ENCODE peak calls at places on chromosome 22, in six cellular contexts. E, B, J, V, C and O are unnamed samples.

GRCh38 chr22:36151006-36151595 is 9.5 kb downstream of the APOL3 start:
- DNase-seq in E (no peak), B (no peak), J (no peak), V (no peak), C (no peak), O (no peak)

GRCh38 chr22:24727218-24727851 is 47.2 kb downstream of the PIWIL3 start:
- DNase-seq in J (peak), B (peak), V (peak), E (no peak), C (no peak), O (no peak)

GRCh38 chr22:48757581-48757980 is 1070.1 kb downstream of the BRD1 start:
- DNase-seq in V (no peak), E (peak), J (peak), C (no peak), B (no peak), O (no peak)

GRCh38 chr22:38732251-38732815 is 23.5 kb downstream of the SUN2 start:
- DNase-seq in C (no peak), B (no peak), V (no peak), E (no peak), J (no peak), O (peak)

GRCh38 chr22:17888855-17889254 is 114.6 kb upstream of the BID start:
- DNase-seq in B (no peak), E (no peak), J (no peak), C (peak), V (peak), O (no peak)

GRCh38 chr22:19696504-19697276 is 17.6 kb upstream of the SEPTIN5 start:
- DNase-seq in C (no peak), V (no peak), E (no peak), B (no peak), J (no peak), O (no peak)

GRCh38 chr22:40345271-40345670 is 1.0 kb upstream of the ADSL start:
- DNase-seq in B (peak), C (peak), V (peak), E (no peak), J (no peak), O (no peak)

GRCh38 chr22:20441631-20442484 is 4.2 kb upstream of the SCARF2 start:
- DNase-seq in B (no peak), C (peak), E (peak), V (no peak), J (no peak), O (no peak)

GRCh38 chr22:48333816-48334735 is 1493.6 kb downstream of the BRD1 start:
- DNase-seq in J (no peak), B (no peak), E (peak), V (no peak), C (no peak), O (no peak)

GRCh38 chr22:21755855-21756284 is 20.3 kb upstream of the YPEL1 start:
- DNase-seq in J (no peak), C (peak), E (no peak), B (no peak), V (peak), O (no peak)

GRCh38 chr22:26453812-26454500 is 24.9 kb downstream of the ASPHD2 start:
- DNase-seq in V (no peak), C (no peak), E (no peak), B (no peak), J (no peak), O (no peak)

GRCh38 chr22:49536571-49537131 is 291.0 kb downstream of the BRD1 start:
- DNase-seq in V (no peak), C (no peak), E (no peak), J (no peak), B (no peak), O (no peak)

GRCh38 chr22:25876871-25877270 is 134.9 kb downstream of the MYO18B start:
- DNase-seq in J (no peak), C (no peak), E (no peak), B (no peak), V (no peak), O (no peak)

GRCh38 chr22:26428515-26429457 is at the start of gene ASPHD2:
- DNase-seq in J (peak), B (peak), V (peak), C (peak), E (peak), O (no peak)

GRCh38 chr22:19070397-19071169 is 51.6 kb downstream of the DGCR2 start:
- DNase-seq in J (no peak), B (no peak), E (no peak), C (no peak), V (no peak), O (no peak)

GRCh38 chr22:39917091-39917703 is 16.3 kb downstream of the GRAP2 start:
- DNase-seq in E (no peak), J (no peak), V (no peak), C (no peak), B (no peak), O (no peak)

GRCh38 chr22:19240813-19241592 is 50.5 kb downstream of the CLTCL1 start:
- DNase-seq in C (no peak), E (no peak), B (no peak), V (no peak), J (no peak), O (no peak)

GRCh38 chr22:25849514-25849913 is 107.5 kb downstream of the MYO18B start:
- DNase-seq in E (no peak), J (no peak), V (no peak), C (no peak), B (no peak), O (no peak)

GRCh38 chr22:50376064-50376747 is 33.1 kb downstream of the PPP6R2 start:
- DNase-seq in B (no peak), C (no peak), E (no peak), J (no peak), V (no peak), O (no peak)

GRCh38 chr22:29997516-29997915 is 82.7 kb upstream of the HORMAD2 start:
- DNase-seq in V (no peak), C (no peak), B (no peak), J (no peak), E (no peak), O (no peak)

GRCh38 chr22:29998627-29999026 is 81.6 kb upstream of the HORMAD2 start:
- DNase-seq in E (no peak), C (no peak), B (no peak), V (no peak), J (no peak), O (no peak)

GRCh38 chr22:29994941-29995340 is 85.3 kb upstream of the HORMAD2 start:
- DNase-seq in C (peak), J (peak), B (peak), E (no peak), V (peak), O (no peak)

GRCh38 chr22:29992341-29993275 is 87.7 kb upstream of the HORMAD2 start:
- DNase-seq in J (no peak), V (peak), E (no peak), C (no peak), B (no peak), O (no peak)

GRCh38 chr22:29994027-29994715 is 86.1 kb upstream of the HORMAD2 start:
- DNase-seq in C (peak), E (no peak), J (no peak), B (no peak), V (peak), O (no peak)
- TF ChIP-seq CTCF in C (no peak), E (no peak), J (no peak), B (no peak), V (no peak), O (no peak)

GRCh38 chr22:31287818-31288495 is 4.3 kb downstream of the PIK3IP1 start:
- DNase-seq in V (no peak), B (no peak), E (no peak), C (no peak), J (no peak), O (no peak)

GRCh38 chr22:31286360-31287255 is 5.7 kb downstream of the PIK3IP1 start:
- DNase-seq in J (peak), E (no peak), C (no peak), V (no peak), B (no peak), O (no peak)

GRCh38 chr22:31290494-31291402 is 1.5 kb downstream of the PIK3IP1 start:
- DNase-seq in J (peak), B (peak), E (peak), V (peak), C (peak), O (peak)

GRCh38 chr22:31289335-31289734 is 3.0 kb downstream of the PIK3IP1 start:
- DNase-seq in C (no peak), E (no peak), V (no peak), J (peak), B (no peak), O (no peak)

GRCh38 chr22:31288496-31289235 is 3.6 kb downstream of the PIK3IP1 start:
- DNase-seq in B (no peak), E (no peak), C (no peak), J (no peak), V (no peak), O (no peak)
- TF ChIP-seq CTCF in B (no peak), E (no peak), C (no peak), J (no peak), V (no peak), O (no peak)

GRCh38 chr22:37519268-37520195 is at the start of gene CARD10:
- DNase-seq in C (no peak), B (peak), E (no peak), V (no peak), J (peak), O (no peak)

GRCh38 chr22:37516456-37516855 is 2.8 kb downstream of the CARD10 start:
- DNase-seq in B (no peak), C (no peak), J (no peak), V (no peak), E (no peak), O (no peak)

GRCh38 chr22:37517826-37518450 is 1.3 kb downstream of the CARD10 start:
- DNase-seq in C (no peak), V (no peak), J (no peak), E (no peak), B (no peak), O (no peak)

GRCh38 chr22:37520754-37521153 is 1.5 kb upstream of the CARD10 start:
- DNase-seq in J (no peak), C (no peak), V (no peak), B (no peak), E (no peak), O (no peak)

GRCh38 chr22:37518509-37519267 is 527 bp downstream of the CARD10 start:
- DNase-seq in B (no peak), E (no peak), J (peak), C (no peak), V (no peak), O (no peak)
- TF ChIP-seq CTCF in B (no peak), E (no peak), J (no peak), C (no peak), V (no peak), O (no peak)

DNA sequence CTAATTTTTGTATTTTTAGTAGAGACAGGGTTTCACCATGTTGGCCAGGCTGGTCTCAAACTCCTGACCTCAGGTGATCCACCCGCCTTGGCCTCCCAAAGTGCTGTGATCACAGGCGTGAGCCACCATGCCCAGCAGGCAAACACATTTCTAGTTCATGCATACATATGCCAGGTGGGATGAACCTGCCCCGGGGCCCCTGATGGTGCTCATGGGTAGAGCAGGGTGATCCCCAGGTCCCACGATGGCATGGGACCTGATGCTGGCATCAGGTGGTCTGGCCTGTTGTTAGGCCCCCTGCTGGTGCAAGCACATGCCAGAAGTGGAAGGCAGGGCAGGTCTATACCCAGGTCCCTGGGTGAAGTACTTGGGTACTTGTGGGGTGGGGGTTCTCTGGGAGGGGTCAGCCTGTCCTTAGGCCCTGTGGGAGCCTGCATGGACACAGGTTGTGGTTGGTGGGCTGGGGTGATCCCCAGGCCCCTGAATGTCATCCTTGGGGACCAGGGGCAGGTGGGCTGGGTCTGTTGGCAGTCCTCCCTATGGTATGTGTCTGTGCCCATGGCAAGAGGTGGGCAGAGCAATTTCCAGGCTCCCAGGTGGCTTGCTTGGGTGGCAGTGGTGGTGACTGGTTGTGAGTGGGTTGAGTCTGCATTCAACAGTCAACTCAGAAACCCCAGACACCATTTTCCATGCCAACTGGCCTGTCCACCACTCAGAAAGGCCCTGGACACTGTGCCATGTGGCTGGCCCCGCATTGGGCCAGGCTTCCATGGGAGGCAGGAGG is 9.6 kb upstream of the RGL4 start:
- DNase-seq in V (no peak), B (no peak), E (no peak), C (no peak), J (no peak), O (no peak)
- TF ChIP-seq CTCF in V (no peak), B (no peak), E (no peak), C (no peak), J (no peak), O (no peak)

DNA sequence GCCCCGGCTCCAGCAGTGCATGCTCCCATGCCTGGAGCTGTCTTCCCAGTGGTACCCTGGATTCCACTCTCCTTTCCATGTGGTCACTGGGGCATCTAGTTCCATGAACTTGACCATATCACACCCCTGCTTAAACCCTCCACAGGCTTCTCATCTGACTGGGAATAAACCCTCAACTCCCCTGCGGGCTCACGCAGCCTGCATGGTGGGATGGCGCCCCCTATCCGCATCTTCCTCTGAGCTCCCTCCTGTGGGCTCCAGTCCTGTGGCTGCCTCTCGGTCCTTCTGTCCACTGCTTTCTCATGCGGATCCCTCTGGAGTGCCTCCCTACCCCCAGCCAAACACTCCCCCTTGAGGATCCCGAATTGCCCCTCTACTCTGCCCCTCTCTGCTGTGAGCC is 41.4 kb upstream of the TTLL12 start:
- DNase-seq in J (peak), V (peak), B (peak), C (peak), E (no peak), O (no peak)
- TF ChIP-seq CTCF in J (no peak), V (peak), B (peak), C (no peak), E (peak), O (no peak)

DNA sequence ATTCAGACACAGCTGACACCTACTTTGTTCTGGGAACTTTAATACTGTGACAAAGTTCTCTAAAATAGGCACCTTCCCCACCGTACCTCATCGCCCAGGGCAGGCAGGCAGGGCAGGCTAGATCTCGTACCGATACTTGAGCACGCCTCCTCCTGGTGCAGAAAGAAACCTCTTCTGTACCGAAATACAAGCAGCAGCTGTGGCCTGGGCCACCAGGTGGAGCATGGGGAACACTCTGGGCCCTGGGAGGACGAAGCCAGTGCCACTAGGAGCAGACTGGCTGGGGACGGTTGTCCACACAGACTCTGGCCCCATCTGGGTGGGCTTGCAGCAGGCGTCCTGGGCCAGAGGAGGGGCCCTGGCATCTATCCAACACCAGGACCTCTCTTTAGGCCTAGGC is 12.8 kb downstream of the PMM1 start:
- DNase-seq in B (peak), J (peak), V (peak), C (peak), E (no peak), O (no peak)
- TF ChIP-seq CTCF in B (peak), J (peak), V (peak), C (peak), E (peak), O (peak)

GRCh38 chr22:46596819-46597218 is 23.4 kb upstream of the GRAMD4 start:
- DNase-seq in J (peak), B (peak), C (no peak), E (peak), V (no peak), O (no peak)
- TF ChIP-seq CTCF in J (peak), B (peak), C (no peak), E (no peak), V (no peak), O (no peak)

GRCh38 chr22:27747396-27748256 is 53.9 kb downstream of the MN1 start:
- DNase-seq in C (peak), J (no peak), E (no peak), V (no peak), B (no peak), O (no peak)
- TF ChIP-seq CTCF in C (peak), J (no peak), E (no peak), V (peak), B (no peak), O (peak)

DNA sequence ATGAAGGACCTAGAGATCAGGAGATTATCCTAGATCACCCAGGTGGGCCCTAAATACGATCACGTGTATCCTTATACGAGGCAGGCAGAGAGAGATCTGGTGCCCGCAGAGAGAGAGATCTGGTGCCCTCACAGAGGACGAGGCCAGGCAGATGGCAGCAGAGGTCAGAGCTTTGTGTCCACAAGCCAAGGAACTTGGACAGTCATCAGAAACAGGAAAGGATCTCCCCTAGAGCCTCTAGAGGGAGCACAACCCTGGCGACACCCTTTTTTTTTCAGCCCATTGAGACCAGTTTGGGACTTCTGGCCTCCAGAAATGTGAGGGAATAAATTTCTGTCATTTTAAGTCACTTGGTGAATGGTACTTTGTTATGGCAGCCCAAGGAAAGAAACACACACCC is 25.5 kb upstream of the TIMP3 start:
- DNase-seq in V (no peak), J (no peak), C (no peak), E (no peak), B (no peak), O (no peak)
- TF ChIP-seq CTCF in V (peak), J (peak), C (peak), E (peak), B (peak), O (no peak)

GRCh38 chr22:32206774-32207758 is 2.2 kb upstream of the RFPL2 start:
- DNase-seq in B (peak), V (no peak), J (peak), C (peak), E (no peak), O (no peak)
- TF ChIP-seq CTCF in B (peak), V (peak), J (peak), C (peak), E (peak), O (peak)